ENCODE peak calls at places on chromosomes 6 and 20, in six cellular contexts. N, D, F, I, M and W are unnamed samples.

GRCh38 chr6:108518714-108519576 is 41.8 kb upstream of the FOXO3 start:
- DNase-seq in N (peak), D (peak), F (no peak), I (peak), M (peak), W (peak)

GRCh38 chr6:144362042-144363018 is 77.2 kb downstream of the UTRN start:
- DNase-seq in N (no peak), D (peak), F (no peak), I (peak), M (no peak), W (no peak)

GRCh38 chr6:144351741-144352140 is 66.6 kb downstream of the UTRN start:
- DNase-seq in N (no peak), D (no peak), F (no peak), I (no peak), M (no peak), W (no peak)

GRCh38 chr6:147167009-147167408 is 37.2 kb upstream of the STXBP5 start:
- DNase-seq in N (peak), D (no peak), F (no peak), I (no peak), M (no peak), W (no peak)

GRCh38 chr6:109526905-109527628 is 44.0 kb upstream of the ZBTB24 start:
- DNase-seq in N (peak), D (peak), F (peak), I (peak), M (peak), W (peak)

GRCh38 chr6:127635091-127635490 is 58.1 kb downstream of the C6orf58 start:
- DNase-seq in N (no peak), D (no peak), F (no peak), I (no peak), M (no peak), W (no peak)

GRCh38 chr6:6811151-6812002 is 222.9 kb downstream of the LY86 start:
- DNase-seq in N (peak), D (peak), F (no peak), I (peak), M (no peak), W (no peak)

GRCh38 chr6:40907198-40907701 is 131.8 kb downstream of the UNC5CL start:
- DNase-seq in N (peak), D (peak), F (no peak), I (peak), M (no peak), W (no peak)

GRCh38 chr20:8527998-8528397 is 395.9 kb downstream of the PLCB1 start:
- DNase-seq in N (peak), D (peak), F (peak), I (no peak), M (no peak), W (no peak)

GRCh38 chr6:129390900-129391299 is 319.1 kb downstream of the ARHGAP18 start:
- DNase-seq in N (peak), D (no peak), F (no peak), I (no peak), M (no peak), W (no peak)

GRCh38 chr6:133179483-133179882 is 61.7 kb upstream of the EYA4 start:
- DNase-seq in N (no peak), D (no peak), F (no peak), I (no peak), M (no peak), W (no peak)

GRCh38 chr6:8047466-8048292 is 16.5 kb downstream of the BLOC1S5 start:
- DNase-seq in N (peak), D (peak), F (no peak), I (peak), M (no peak), W (no peak)

GRCh38 chr20:7392551-7392950 is 547.7 kb downstream of the HAO1 start:
- DNase-seq in N (no peak), D (no peak), F (no peak), I (no peak), M (no peak), W (no peak)

GRCh38 chr20:23366384-23366783 is 4.4 kb downstream of the GZF1 start:
- DNase-seq in N (no peak), D (no peak), F (no peak), I (no peak), M (no peak), W (no peak)

GRCh38 chr6:41674231-41675000 is 36.1 kb downstream of the MDFI start:
- DNase-seq in N (no peak), D (no peak), F (no peak), I (no peak), M (no peak), W (no peak)

GRCh38 chr6:21229061-21229460 is 364.5 kb upstream of the SOX4 start:
- DNase-seq in N (peak), D (no peak), F (no peak), I (no peak), M (no peak), W (no peak)

GRCh38 chr6:37826188-37826587 is 6.7 kb downstream of the ZFAND3 start:
- DNase-seq in N (no peak), D (no peak), F (no peak), I (no peak), M (no peak), W (no peak)

GRCh38 chr6:39426057-39426592 is 103.6 kb upstream of the KCNK16 start:
- DNase-seq in N (peak), D (peak), F (no peak), I (no peak), M (no peak), W (no peak)

GRCh38 chr6:27678449-27678848 is 205.5 kb upstream of the ZNF184 start:
- DNase-seq in N (no peak), D (no peak), F (no peak), I (no peak), M (no peak), W (no peak)

GRCh38 chr20:62342910-62343309 is 24.2 kb downstream of the LAMA5 start:
- DNase-seq in N (peak), D (no peak), F (no peak), I (peak), M (no peak), W (no peak)

GRCh38 chr20:37361336-37361735 is 15.4 kb downstream of the SRC start:
- DNase-seq in N (no peak), D (no peak), F (no peak), I (no peak), M (no peak), W (no peak)

GRCh38 chr6:26205625-26206574 is 118.7 kb downstream of the HFE start:
- DNase-seq in N (peak), D (peak), F (no peak), I (peak), M (peak), W (no peak)

GRCh38 chr6:3427740-3428085 is 29.1 kb downstream of the SLC22A23 start:
- DNase-seq in N (no peak), D (no peak), F (no peak), I (no peak), M (no peak), W (no peak)

DNA sequence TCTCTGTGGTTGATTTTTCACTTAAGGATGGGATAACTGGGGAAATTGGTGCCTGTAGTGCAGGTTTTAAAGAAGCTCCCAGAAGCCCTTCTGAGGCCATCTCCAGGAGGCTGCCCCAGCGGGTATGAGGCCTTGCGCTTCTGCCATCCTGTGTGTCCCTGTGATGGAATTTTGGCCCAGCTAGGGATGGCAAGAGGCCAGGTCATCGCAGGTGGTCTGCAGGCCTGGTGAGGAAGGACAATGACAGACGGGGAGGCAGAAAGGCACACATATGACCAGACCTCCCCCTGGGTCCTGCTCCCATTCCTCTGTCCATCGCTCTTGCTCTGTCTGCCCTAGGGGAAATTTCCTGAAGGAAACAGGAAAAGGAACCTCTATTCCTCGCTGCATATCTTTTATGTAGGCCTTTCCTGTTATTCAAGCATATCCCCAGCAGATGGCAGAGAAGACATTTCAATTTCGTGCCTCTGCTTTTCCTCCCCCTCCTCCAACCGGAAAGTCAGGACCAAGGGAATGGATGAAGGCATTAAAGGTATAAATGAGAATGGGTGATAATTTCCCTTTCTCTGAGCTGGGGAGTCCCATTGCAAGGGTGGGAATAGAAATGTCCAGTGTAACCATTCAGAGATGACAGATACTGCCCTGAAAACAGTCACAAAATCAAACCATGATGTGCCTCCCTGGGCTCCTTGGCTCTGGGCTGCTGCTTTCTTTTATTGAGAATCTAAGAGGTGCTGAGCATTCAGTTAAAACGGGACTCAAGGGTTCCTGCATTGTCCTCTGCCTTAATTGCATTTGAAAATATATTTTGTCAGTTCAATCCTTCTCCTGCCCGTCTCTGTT is 17.6 kb upstream of the HLA-F start:
- DNase-seq in N (peak), D (peak), F (no peak), I (peak), M (peak), W (peak)
- TF ChIP-seq BHLHE40 in N (no peak), D (no peak), F (no peak), I (no peak), M (no peak), W (no peak)

DNA sequence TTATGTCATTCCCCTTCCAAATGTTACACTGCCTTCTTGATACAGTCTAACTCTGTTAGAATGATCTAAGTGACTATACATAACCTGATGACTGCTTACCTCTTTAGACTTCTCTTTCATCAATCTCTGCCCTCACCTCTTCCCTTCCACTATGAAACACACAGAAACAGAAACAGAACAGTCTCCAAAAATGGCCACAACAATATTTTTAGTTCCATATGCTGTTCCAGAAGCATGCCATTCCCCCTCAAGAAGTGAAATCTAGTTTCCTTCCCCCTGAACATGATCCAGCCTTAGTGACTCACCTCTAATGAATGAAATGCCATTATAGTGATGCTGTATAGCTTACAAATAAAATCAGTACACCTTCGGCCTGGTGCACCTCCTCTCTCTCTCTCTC is 229.3 kb upstream of the TENT5A start:
- DNase-seq in N (peak), D (no peak), F (no peak), I (no peak), M (no peak), W (no peak)
- TF ChIP-seq BHLHE40 in N (no peak), D (no peak), F (no peak), I (no peak), M (no peak), W (no peak)

GRCh38 chr6:13012977-13013680 is 296.6 kb downstream of the PHACTR1 start:
- DNase-seq in N (no peak), D (no peak), F (no peak), I (no peak), M (no peak), W (peak)
- TF ChIP-seq BHLHE40 in N (no peak), D (no peak), F (no peak), I (no peak), M (no peak), W (no peak)

DNA sequence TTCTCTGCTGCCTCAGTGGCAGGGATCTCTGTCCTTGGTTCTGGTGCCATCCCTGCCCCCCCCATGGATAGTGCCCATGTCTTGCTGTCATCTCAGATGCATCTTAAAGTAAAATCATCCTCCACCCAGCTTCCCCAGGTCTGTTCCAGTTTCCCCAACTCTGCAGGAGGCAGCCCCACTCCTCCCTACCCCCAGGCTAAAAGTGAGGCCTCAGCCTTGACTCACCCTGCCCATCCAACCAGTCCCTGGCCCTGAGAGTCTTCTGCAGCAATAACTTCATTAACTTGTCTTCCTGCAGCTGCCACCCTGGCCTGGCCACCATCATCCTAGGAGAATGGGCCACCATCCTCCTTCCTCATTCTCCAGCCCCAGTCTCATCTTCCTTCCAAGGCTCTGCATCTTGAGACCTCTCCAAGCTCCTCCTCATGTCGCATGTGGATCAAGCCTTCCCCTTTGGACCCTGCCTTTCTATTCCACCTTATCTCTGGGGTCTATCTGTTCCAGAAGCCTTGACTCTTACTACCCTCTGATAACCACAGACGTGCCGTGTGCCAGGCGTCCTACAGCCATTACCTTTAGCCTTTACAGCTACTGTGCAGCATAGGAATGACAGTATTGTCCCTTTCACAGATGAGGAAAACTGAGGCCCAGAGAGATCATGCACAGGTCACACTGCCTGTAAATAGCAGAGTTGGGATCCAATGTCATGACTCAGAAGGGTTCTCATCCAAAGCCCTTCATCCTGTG is 2.0 kb upstream of the PNPLA1 start:
- DNase-seq in N (no peak), D (no peak), F (no peak), I (no peak), M (no peak), W (no peak)
- TF ChIP-seq BHLHE40 in N (no peak), D (no peak), F (no peak), I (no peak), M (no peak), W (no peak)